ENCODE peak calls at places on chromosomes 1 and 21, in eight cellular contexts. W, L, X, C, H, R, Q and K are unnamed samples.

GRCh38 chr1:100924212-100924611 is 28.3 kb downstream of the SLC30A7 start:
- DNase-seq in W (no peak), L (no peak), X (no peak), C (no peak), H (peak), R (no peak), Q (no peak), K (no peak)

GRCh38 chr21:26389971-26390641 is 183.0 kb downstream of the CYYR1 start:
- DNase-seq in W (no peak), L (peak), X (no peak), C (peak), H (peak), R (no peak), Q (no peak), K (no peak)

GRCh38 chr1:53316058-53316741 is 11.7 kb downstream of the LRP8 start:
- DNase-seq in W (peak), L (no peak), X (peak), C (no peak), H (no peak), R (peak), Q (no peak), K (no peak)

GRCh38 chr1:162248854-162249535 is 127.7 kb downstream of the SPATA46 start:
- DNase-seq in W (peak), L (no peak), X (no peak), C (no peak), H (peak), R (no peak), Q (no peak), K (no peak)

GRCh38 chr1:205504311-205505075 is at the start of gene CDK18:
- DNase-seq in W (peak), L (peak), X (peak), C (peak), H (peak), R (peak), Q (no peak), K (peak)

GRCh38 chr1:156705918-156706646 is 699 bp upstream of the CRABP2 start:
- DNase-seq in W (peak), L (no peak), X (no peak), C (peak), H (peak), R (peak), Q (peak), K (peak)

GRCh38 chr21:39633770-39634181 is 21.0 kb downstream of the B3GALT5 start:
- DNase-seq in W (no peak), L (peak), X (no peak), C (no peak), H (peak), R (no peak), Q (no peak), K (no peak)

GRCh38 chr1:212414328-212415106 is at the start of gene PACC1:
- DNase-seq in W (peak), L (peak), X (peak), C (peak), H (peak), R (peak), Q (peak), K (peak)

GRCh38 chr1:53349968-53350852 is 22.3 kb upstream of the LRP8 start:
- DNase-seq in W (peak), L (no peak), X (no peak), C (no peak), H (no peak), R (no peak), Q (no peak), K (no peak)

GRCh38 chr1:36414384-36414783 is 16.7 kb upstream of the LSM10 start:
- DNase-seq in W (no peak), L (no peak), X (no peak), C (no peak), H (no peak), R (no peak), Q (no peak), K (no peak)

GRCh38 chr1:85756864-85757263 is 48.6 kb upstream of the ZNHIT6 start:
- DNase-seq in W (no peak), L (no peak), X (no peak), C (no peak), H (no peak), R (no peak), Q (no peak), K (no peak)

GRCh38 chr1:26278835-26279597 is 870 bp upstream of the SH3BGRL3 start:
- DNase-seq in W (no peak), L (peak), X (no peak), C (peak), H (peak), R (no peak), Q (peak), K (no peak)

GRCh38 chr21:37367301-37367757 is 756 bp downstream of the DYRK1A start:
- DNase-seq in W (no peak), L (no peak), X (peak), C (no peak), H (no peak), R (no peak), Q (no peak), K (peak)

GRCh38 chr1:45246760-45247159 is 40.4 kb upstream of the ZSWIM5 start:
- DNase-seq in W (no peak), L (peak), X (no peak), C (peak), H (peak), R (no peak), Q (no peak), K (no peak)

GRCh38 chr1:150550222-150551048 is 1.2 kb downstream of the ADAMTSL4 start:
- DNase-seq in W (peak), L (peak), X (no peak), C (no peak), H (no peak), R (no peak), Q (no peak), K (no peak)

GRCh38 chr1:60463146-60463545 is 389.6 kb upstream of the C1orf87 start:
- DNase-seq in W (no peak), L (no peak), X (no peak), C (no peak), H (no peak), R (no peak), Q (no peak), K (no peak)

GRCh38 chr1:53311104-53311908 is 16.6 kb downstream of the LRP8 start:
- DNase-seq in W (no peak), L (no peak), X (no peak), C (no peak), H (no peak), R (no peak), Q (no peak), K (no peak)

GRCh38 chr1:55214903-55215193 is 316 bp downstream of the USP24 start:
- DNase-seq in W (peak), L (no peak), X (no peak), C (peak), H (peak), R (no peak), Q (peak), K (peak)

GRCh38 chr1:59691261-59691660 is 123.5 kb upstream of the HOOK1 start:
- DNase-seq in W (no peak), L (no peak), X (no peak), C (no peak), H (no peak), R (no peak), Q (peak), K (no peak)

GRCh38 chr1:27332536-27333281 is 9.1 kb upstream of the SYTL1 start:
- DNase-seq in W (peak), L (no peak), X (peak), C (no peak), H (no peak), R (no peak), Q (no peak), K (peak)

GRCh38 chr1:16967962-16968361 is 12.5 kb downstream of the MFAP2 start:
- DNase-seq in W (no peak), L (no peak), X (no peak), C (no peak), H (no peak), R (no peak), Q (no peak), K (no peak)

GRCh38 chr1:9881838-9882249 is 28.2 kb downstream of the CTNNBIP1 start:
- DNase-seq in W (no peak), L (peak), X (peak), C (no peak), H (peak), R (no peak), Q (no peak), K (no peak)

GRCh38 chr1:26417111-26417510 is 6.5 kb downstream of the LIN28A start:
- DNase-seq in W (peak), L (peak), X (peak), C (peak), H (peak), R (no peak), Q (peak), K (peak)

GRCh38 chr1:198179556-198179981 is 22.8 kb downstream of the NEK7 start:
- DNase-seq in W (no peak), L (no peak), X (no peak), C (no peak), H (peak), R (no peak), Q (no peak), K (no peak)

GRCh38 chr1:170530972-170531757 is 801 bp upstream of the GORAB start:
- DNase-seq in W (no peak), L (no peak), X (peak), C (no peak), H (no peak), R (no peak), Q (peak), K (no peak)

GRCh38 chr21:38807987-38808386 is 2.3 kb downstream of the ETS2 start:
- DNase-seq in W (no peak), L (no peak), X (no peak), C (no peak), H (no peak), R (no peak), Q (no peak), K (no peak)

GRCh38 chr1:229986737-229987364 is 80.2 kb upstream of the GALNT2 start:
- DNase-seq in W (peak), L (no peak), X (no peak), C (no peak), H (no peak), R (no peak), Q (no peak), K (no peak)

GRCh38 chr1:234079896-234080295 is 175.4 kb downstream of the SLC35F3 start:
- DNase-seq in W (peak), L (no peak), X (no peak), C (no peak), H (no peak), R (no peak), Q (no peak), K (no peak)

GRCh38 chr1:209674957-209675566 is at the start of gene G0S2:
- DNase-seq in W (peak), L (peak), X (peak), C (peak), H (peak), R (no peak), Q (peak), K (no peak)

GRCh38 chr1:116448785-116449385 is 75.8 kb downstream of the ATP1A1 start:
- DNase-seq in W (no peak), L (peak), X (no peak), C (no peak), H (no peak), R (no peak), Q (no peak), K (no peak)

GRCh38 chr1:203507836-203508235 is 13.9 kb downstream of the OPTC start:
- DNase-seq in W (no peak), L (no peak), X (no peak), C (no peak), H (no peak), R (no peak), Q (no peak), K (no peak)

GRCh38 chr1:165882168-165882837 is 54.9 kb downstream of the UCK2 start:
- DNase-seq in W (no peak), L (no peak), X (no peak), C (no peak), H (no peak), R (no peak), Q (no peak), K (no peak)

DNA sequence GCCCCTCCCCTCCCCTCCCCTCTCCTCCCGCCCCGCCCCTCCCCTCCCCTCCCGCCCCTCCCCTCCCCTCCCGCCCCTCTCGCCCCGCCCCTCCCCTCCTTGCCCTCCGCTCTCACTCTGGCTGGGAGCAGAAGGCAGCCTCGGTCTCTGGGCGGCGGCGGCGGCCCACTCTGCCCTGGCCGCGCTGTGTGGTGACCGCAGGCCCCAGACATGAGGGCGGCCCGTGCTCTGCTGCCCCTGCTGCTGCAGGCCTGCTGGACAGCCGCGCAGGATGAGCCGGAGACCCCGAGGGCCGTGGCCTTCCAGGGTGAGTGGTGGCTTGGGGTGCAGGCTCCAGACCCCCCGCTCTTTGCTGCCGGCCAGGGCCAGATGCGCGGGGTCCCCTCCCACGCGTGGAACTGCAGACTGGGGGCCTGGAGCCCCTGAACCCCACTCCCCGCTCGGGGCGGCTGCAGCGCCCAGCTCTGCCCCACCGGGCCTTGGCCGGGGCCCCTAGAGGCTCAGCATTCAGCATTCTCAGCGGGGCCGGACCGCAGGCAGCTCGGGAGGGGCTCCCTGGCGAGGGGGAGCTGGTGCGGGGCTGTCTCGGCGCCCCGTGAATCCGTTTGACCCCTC is at the start of gene COL6A1:
- DNase-seq in W (peak), L (no peak), X (peak), C (peak), H (peak), R (peak), Q (peak), K (peak)
- TF ChIP-seq CTCF in W (no peak), L (no peak), X (no peak), C (no peak), H (no peak), R (no peak), Q (no peak), K (no peak)

DNA sequence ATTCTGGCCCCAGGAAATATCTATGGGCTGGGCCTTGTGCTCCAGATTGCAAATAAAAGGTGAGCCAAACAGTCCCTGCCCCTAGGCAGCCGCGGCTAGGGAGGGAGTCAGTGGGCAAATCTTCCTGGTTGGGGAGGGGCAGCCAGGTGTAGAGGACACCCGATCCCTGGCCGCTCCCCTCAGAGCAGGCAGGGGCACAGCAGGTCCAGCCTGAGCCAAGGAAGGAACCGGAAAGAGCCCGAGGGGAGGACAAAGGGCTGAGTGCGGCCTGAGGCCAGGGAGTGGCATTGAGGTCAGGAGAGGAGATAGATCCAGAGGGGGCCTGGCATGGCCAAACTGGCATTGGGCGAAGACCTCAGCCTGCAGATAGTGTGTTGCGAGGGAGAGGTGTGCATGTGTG is 36.6 kb upstream of the ARF1 start:
- DNase-seq in W (peak), L (peak), X (no peak), C (peak), H (no peak), R (no peak), Q (no peak), K (no peak)
- TF ChIP-seq CTCF in W (no peak), L (no peak), X (no peak), C (no peak), H (no peak), R (no peak), Q (no peak), K (no peak)

GRCh38 chr1:206930210-206930798 is 8.6 kb upstream of the FCMR start:
- DNase-seq in W (no peak), L (no peak), X (no peak), C (no peak), H (no peak), R (no peak), Q (no peak), K (peak)

GRCh38 chr1:206935491-206936067 is 10.7 kb downstream of the PIGR start:
- DNase-seq in W (peak), L (no peak), X (peak), C (peak), H (no peak), R (no peak), Q (no peak), K (peak)

GRCh38 chr1:206931709-206932108 is 10.0 kb upstream of the FCMR start:
- DNase-seq in W (peak), L (no peak), X (no peak), C (no peak), H (no peak), R (no peak), Q (no peak), K (peak)

GRCh38 chr1:206932271-206932670 is 10.5 kb upstream of the FCMR start:
- DNase-seq in W (no peak), L (no peak), X (no peak), C (no peak), H (no peak), R (no peak), Q (no peak), K (no peak)

GRCh38 chr1:206933333-206933945 is 11.7 kb upstream of the FCMR start:
- DNase-seq in W (peak), L (no peak), X (no peak), C (no peak), H (no peak), R (no peak), Q (no peak), K (peak)
- TF ChIP-seq CTCF in W (peak), L (peak), X (peak), C (no peak), H (peak), R (no peak), Q (peak), K (peak)

GRCh38 chr1:175844877-175845276 is 101.5 kb upstream of the TNR start:
- DNase-seq in W (no peak), L (no peak), X (no peak), C (no peak), H (no peak), R (no peak), Q (no peak), K (no peak)
- TF ChIP-seq CTCF in W (peak), L (no peak), X (no peak), C (no peak), H (no peak), R (no peak), Q (no peak), K (no peak)

DNA sequence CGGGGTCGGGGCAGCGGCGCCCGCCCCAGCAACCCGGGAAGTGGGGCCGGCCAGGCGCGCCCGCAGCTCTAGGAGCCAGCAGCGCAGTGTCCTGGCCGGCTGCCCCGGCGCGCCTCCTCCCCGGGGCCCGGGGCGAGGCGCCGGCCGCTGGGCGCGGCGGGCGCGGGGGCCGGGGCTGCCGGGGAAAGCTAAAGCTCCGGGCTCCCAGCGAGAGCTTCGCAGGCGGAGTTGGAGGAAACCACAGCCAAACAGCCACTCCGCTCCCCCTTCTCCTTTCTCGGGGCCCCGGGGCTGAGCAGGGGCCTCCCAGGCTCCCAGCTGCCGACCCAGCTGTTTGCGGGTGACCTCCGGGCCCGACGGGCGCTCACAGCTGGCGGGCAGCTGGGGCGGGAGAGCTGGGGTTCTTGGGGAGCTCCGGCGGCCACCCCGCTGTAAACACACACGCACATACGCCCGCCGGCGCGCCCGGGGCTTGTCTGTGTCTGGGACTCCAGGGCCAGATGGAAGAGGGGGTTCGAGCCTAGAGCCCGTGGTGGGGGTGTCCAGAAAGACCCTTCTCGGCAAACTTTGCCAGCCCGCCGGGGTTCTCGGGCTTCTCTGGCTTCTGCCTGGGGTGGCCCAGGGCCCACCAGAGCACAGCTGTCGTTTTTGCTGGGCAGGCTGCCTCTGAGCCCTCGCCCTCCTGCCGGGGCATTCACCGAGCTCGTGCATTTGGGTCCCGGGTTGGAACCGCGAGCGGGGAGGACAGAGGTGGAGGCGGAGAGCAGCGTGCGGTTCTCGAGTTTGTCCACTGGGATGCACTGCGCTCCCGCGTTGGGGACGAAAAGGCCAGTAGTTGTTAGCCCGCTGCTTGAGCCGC is 1.5 kb downstream of the AJAP1 start:
- DNase-seq in W (peak), L (no peak), X (no peak), C (peak), H (peak), R (peak), Q (no peak), K (peak)
- TF ChIP-seq CTCF in W (peak), L (no peak), X (peak), C (peak), H (no peak), R (peak), Q (peak), K (peak)

GRCh38 chr1:22776051-22776611 is 65.5 kb downstream of the EPHB2 start:
- DNase-seq in W (no peak), L (no peak), X (peak), C (no peak), H (no peak), R (no peak), Q (no peak), K (no peak)
- TF ChIP-seq CTCF in W (peak), L (no peak), X (no peak), C (no peak), H (no peak), R (no peak), Q (no peak), K (no peak)

GRCh38 chr1:91503975-91504530 is 3.4 kb downstream of the CDC7 start:
- DNase-seq in W (no peak), L (no peak), X (no peak), C (no peak), H (no peak), R (no peak), Q (no peak), K (no peak)

GRCh38 chr1:91503332-91503900 is 2.8 kb downstream of the CDC7 start:
- DNase-seq in W (no peak), L (no peak), X (no peak), C (no peak), H (no peak), R (no peak), Q (no peak), K (no peak)

GRCh38 chr1:91507330-91507729 is 6.7 kb downstream of the CDC7 start:
- DNase-seq in W (no peak), L (no peak), X (no peak), C (no peak), H (no peak), R (no peak), Q (no peak), K (no peak)

GRCh38 chr1:91506071-91506470 is 5.4 kb downstream of the CDC7 start:
- DNase-seq in W (no peak), L (no peak), X (no peak), C (no peak), H (no peak), R (no peak), Q (no peak), K (no peak)

DNA sequence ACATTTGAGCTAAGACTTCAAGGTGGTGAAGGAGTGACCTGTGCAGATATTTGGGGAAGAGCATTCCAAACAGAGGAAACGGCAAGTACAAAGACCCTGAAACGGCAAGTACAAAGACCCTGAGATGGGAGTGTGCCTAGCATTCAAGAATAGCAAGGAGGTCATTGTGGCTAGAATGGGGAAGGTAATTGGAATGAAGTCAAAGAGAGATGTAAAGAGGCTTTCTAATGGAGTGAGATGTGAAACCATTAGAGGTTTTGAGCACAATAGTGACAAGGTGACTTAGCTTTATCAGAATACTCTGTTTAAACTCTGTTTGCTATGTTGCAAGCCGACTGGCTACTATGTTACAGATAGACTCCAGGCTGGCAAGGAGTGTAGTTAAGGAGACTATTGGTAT is 4.4 kb downstream of the CDC7 start:
- DNase-seq in W (no peak), L (no peak), X (no peak), C (no peak), H (no peak), R (no peak), Q (no peak), K (no peak)
- TF ChIP-seq CTCF in W (no peak), L (no peak), X (no peak), C (no peak), H (no peak), R (no peak), Q (no peak), K (no peak)

GRCh38 chr1:239819075-239819474 is 272.6 kb upstream of the FMN2 start:
- DNase-seq in W (peak), L (no peak), X (no peak), C (no peak), H (no peak), R (no peak), Q (no peak), K (no peak)
- TF ChIP-seq CTCF in W (peak), L (no peak), X (no peak), C (no peak), H (no peak), R (no peak), Q (no peak), K (no peak)